ENCODE peak calls at places on chromosomes 11 and 22, in seven cellular contexts. N is dorsolateral prefrontal cortex, K is psoas muscle, E is K562, Z is cardiac muscle cell, X is esophagus squamous epithelium, T is adrenal gland. Y is an unnamed sample.

GRCh38 chr22:28440517-28441366 is 238.9 kb downstream of the TTC28 start:
- DNase-seq in N (no peak), K (no peak), E (no peak), Z (peak; percentile 82), X (no peak), T (no peak), Y (peak; percentile 81)

GRCh38 chr11:75939992-75940391 is 125.0 kb downstream of the UVRAG start:
- DNase-seq in N (no peak), K (no peak), E (no peak), Z (no peak), X (no peak), T (no peak), Y (no peak)

GRCh38 chr22:23132376-23133091 is 9.3 kb downstream of the RSPH14 start:
- DNase-seq in N (no peak), K (no peak), E (peak; percentile 54), Z (no peak), X (no peak), T (no peak), Y (no peak)

GRCh38 chr11:116925050-116925449 is 87.6 kb upstream of the APOA1 start:
- DNase-seq in N (no peak), K (no peak), E (no peak), Z (no peak), X (no peak), T (no peak), Y (no peak)

GRCh38 chr11:128365044-128365443 is 222.3 kb downstream of the ETS1 start:
- DNase-seq in N (no peak), K (no peak), E (no peak), Z (peak; percentile 84), X (no peak), T (no peak), Y (peak; percentile 83)

GRCh38 chr11:77547863-77548551 is 41.7 kb upstream of the AQP11 start:
- DNase-seq in N (no peak), K (no peak), E (peak; percentile 31), Z (peak; percentile 82), X (peak; percentile 3), T (peak; percentile 68), Y (peak; percentile 60)

GRCh38 chr11:10019906-10020682 is 273.9 kb downstream of the SBF2 start:
- DNase-seq in N (no peak), K (no peak), E (no peak), Z (no peak), X (no peak), T (no peak), Y (no peak)

GRCh38 chr11:47014097-47014496 is 77.5 kb downstream of the CSTPP1 start:
- DNase-seq in N (no peak), K (no peak), E (no peak), Z (no peak), X (no peak), T (no peak), Y (no peak)

GRCh38 chr11:86228967-86229330 is 15.6 kb upstream of the EED start:
- DNase-seq in N (no peak), K (no peak), E (no peak), Z (no peak), X (no peak), T (no peak), Y (no peak)

GRCh38 chr11:118281284-118281683 is 17.2 kb upstream of the MPZL2 start:
- DNase-seq in N (no peak), K (no peak), E (no peak), Z (no peak), X (no peak), T (no peak), Y (no peak)

GRCh38 chr11:46600162-46600561 is 6.3 kb upstream of the AMBRA1 start:
- DNase-seq in N (no peak), K (no peak), E (no peak), Z (peak; percentile 22), X (no peak), T (no peak), Y (no peak)

GRCh38 chr22:45284705-45285305 is at the start of gene UPK3A:
- DNase-seq in N (no peak), K (peak; percentile 79), E (peak; percentile 20), Z (peak; percentile 10), X (no peak), T (peak; percentile 80), Y (no peak)

GRCh38 chr11:56521955-56522354 is 21.1 kb downstream of the OR5M11 start:
- DNase-seq in N (no peak), K (no peak), E (no peak), Z (no peak), X (no peak), T (no peak), Y (no peak)

GRCh38 chr22:49959782-49960158 is 802 bp upstream of the PIM3 start:
- DNase-seq in N (no peak), K (peak; percentile 66), E (no peak), Z (peak; percentile 30), X (no peak), T (peak; percentile 74), Y (no peak)

GRCh38 chr22:44648821-44649566 is 53.0 kb upstream of the PRR5 start:
- DNase-seq in N (no peak), K (peak; percentile 54), E (no peak), Z (peak; percentile 77), X (no peak), T (peak; percentile 67), Y (peak; percentile 72)

GRCh38 chr11:1727088-1727690 is 23.2 kb downstream of the IFITM10 start:
- DNase-seq in N (peak; percentile 2), K (no peak), E (no peak), Z (no peak), X (no peak), T (peak; percentile 34), Y (no peak)

GRCh38 chr22:50059185-50059880 is 1.2 kb upstream of the TTLL8 start:
- DNase-seq in N (no peak), K (no peak), E (peak; percentile 63), Z (peak; percentile 78), X (no peak), T (no peak), Y (no peak)

DNA sequence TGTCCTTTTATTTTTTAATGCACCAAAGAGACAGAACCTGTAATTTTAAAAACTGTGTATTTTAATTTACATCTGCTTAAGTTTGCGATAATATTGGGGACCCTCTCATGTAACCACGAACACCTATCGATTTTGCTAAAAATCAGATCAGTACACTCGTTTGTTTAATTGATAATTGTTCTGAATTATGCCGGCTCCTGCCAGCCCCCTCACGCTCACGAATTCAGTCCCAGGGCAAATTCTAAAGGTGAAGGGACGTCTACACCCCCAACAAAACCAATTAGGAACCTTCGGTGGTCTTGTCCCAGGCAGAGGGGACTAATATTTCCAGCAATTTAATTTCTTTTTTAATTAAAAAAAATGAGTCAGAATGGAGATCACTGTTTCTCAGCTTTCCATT is 1.1 kb upstream of the CCND1 start:
- DNase-seq in N (no peak), K (no peak), E (no peak), Z (no peak), X (no peak), T (no peak), Y (no peak)
- H3K4me3 ChIP-seq in N (peak overlapping the region; percentile 52), K (peak overlapping the region; percentile 75), E (no peak overlapping the region), Z (no peak overlapping the region), X (peak overlapping the region; percentile 84), T (peak overlapping the region; percentile 72), Y (peak overlapping the region; percentile 61)

DNA sequence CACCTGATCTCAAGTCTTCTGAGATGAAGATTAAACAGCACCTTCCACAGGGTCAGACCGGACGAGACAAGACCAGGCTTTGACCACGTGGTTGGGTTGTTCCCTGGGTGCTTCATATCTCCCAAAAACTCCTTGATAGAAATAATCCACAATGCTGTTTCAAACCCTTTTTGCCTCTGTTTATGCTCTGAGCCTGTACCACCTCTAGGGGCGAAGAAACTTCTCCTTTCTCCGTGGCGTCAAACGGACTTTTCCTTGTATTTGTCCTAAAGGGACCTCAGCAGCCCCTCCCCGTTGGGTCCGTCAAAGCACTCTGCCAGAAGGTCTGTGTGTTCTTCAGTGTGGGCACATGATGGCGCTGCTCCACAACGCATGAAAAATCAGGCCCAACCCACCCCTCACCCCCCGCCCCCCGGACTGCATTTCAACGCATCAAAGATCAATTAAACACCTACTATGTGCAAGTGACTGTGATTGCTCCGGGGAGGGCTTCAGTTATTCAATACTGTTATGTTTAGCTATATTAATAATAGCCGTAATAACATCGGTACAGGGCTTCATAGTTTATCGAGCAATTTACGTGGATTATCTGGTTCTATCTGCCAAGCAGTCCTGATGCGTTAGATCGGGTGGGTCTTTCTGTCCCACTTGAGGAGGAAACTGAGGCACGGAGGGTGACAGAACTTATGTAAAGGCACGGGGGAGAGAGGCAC is 17.3 kb upstream of the EIF3D start:
- DNase-seq in N (peak; percentile 43), K (peak; percentile 32), E (peak; percentile 79), Z (peak; percentile 71), X (no peak), T (peak; percentile 67), Y (peak; percentile 63)
- TF ChIP-seq CTCF in N (peak; percentile 71), K (peak; percentile 47), E (peak; percentile 63), Z (peak; percentile 53), X (peak; percentile 10), T (peak; percentile 12), Y (peak; percentile 61)

GRCh38 chr11:67483901-67484665 is 1.3 kb downstream of the AIP start:
- DNase-seq in N (no peak), K (no peak), E (no peak), Z (no peak), X (no peak), T (no peak), Y (no peak)

GRCh38 chr11:67483498-67483798 is 622 bp downstream of the AIP start:
- DNase-seq in N (no peak), K (no peak), E (no peak), Z (no peak), X (no peak), T (no peak), Y (no peak)

GRCh38 chr11:67482736-67483497 is at the start of gene AIP:
- DNase-seq in N (peak; percentile 93), K (peak; percentile 97), E (peak; percentile 98), Z (peak; percentile 98), X (peak; percentile 86), T (peak; percentile 99), Y (peak; percentile 95)

GRCh38 chr11:67484847-67485311 is 2.1 kb downstream of the AIP start:
- DNase-seq in N (no peak), K (no peak), E (no peak), Z (no peak), X (no peak), T (no peak), Y (no peak)

DNA sequence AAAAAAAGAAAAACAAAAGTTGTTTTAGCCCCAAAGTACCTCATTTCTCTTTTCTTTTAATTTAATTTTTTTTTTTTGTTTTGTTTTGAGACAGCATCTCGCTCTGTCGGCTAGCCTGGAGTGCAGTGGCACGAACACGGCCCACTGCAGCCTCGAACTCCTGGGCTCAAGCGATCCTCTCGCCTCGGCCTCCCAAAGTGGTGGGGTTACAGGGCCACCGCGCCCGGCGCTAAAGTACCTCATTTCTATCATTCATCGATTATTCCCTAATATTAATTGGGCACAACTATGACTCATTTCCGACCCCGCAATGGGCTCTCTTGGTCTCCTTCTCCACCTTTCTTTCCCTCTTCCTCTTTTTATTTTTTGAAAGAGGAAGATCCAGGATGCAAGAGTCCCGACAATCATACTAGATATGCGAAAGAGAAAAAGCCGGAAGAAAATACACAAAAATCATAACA is 521 bp upstream of the AIP start:
- DNase-seq in N (no peak), K (no peak), E (no peak), Z (no peak), X (no peak), T (no peak), Y (no peak)
- H3K4me3 ChIP-seq in N (peak overlapping the region; percentile 77), K (peak overlapping the region; percentile 75), E (peak overlapping the region; percentile 49), Z (peak overlapping the region; percentile 37), X (peak overlapping the region; percentile 73), T (peak overlapping the region; percentile 67), Y (peak overlapping the region; percentile 72)

DNA sequence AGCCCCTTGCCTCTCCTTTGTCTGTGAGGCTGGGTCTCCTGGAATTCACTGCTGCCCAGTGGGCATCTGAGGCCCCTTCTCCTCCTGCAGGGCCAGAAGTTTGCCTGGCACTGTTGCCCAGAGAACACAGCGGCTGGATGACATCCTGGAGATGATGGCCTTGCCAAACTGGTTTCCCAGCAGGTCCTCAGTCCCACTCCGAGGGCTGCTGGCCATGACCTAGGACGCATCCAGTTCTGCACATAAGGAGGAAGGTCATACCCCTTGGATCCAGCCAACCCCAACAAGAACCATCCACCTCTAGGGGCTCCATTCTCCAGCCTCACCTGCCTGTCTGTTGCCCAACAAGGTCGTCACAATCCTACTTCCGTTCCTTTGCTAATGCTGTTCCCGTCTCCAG is 3.4 kb upstream of the SMTN start:
- DNase-seq in N (no peak), K (no peak), E (no peak), Z (no peak), X (no peak), T (no peak), Y (no peak)
- TF ChIP-seq CTCF in N (no peak), K (no peak), E (no peak), Z (no peak), X (no peak), T (no peak), Y (no peak)